ENCODE peak calls at places on chromosomes 3 and 15, in four cellular contexts. One of them, this sample, is unnamed.

GRCh38 chr15:27448234-27448633 is 477.3 kb downstream of the GABRG3 start:
- DNase-seq in fibroblast of pulmonary artery: no peak
- DNase-seq in transverse colon: no peak
- DNase-seq in lower leg skin: no peak
- DNase-seq in this sample: no peak

GRCh38 chr15:27592036-27592725 is 506.9 kb downstream of the OCA2 start:
- DNase-seq in fibroblast of pulmonary artery: peak
- DNase-seq in transverse colon: no peak
- DNase-seq in lower leg skin: no peak
- DNase-seq in this sample: no peak

GRCh38 chr3:121883507-121883906 is 10.7 kb upstream of the SLC15A2 start:
- DNase-seq in fibroblast of pulmonary artery: peak
- DNase-seq in transverse colon: no peak
- DNase-seq in lower leg skin: no peak
- DNase-seq in this sample: peak

GRCh38 chr3:30970183-30970582 is 75.7 kb upstream of the GADL1 start:
- DNase-seq in fibroblast of pulmonary artery: peak
- DNase-seq in transverse colon: no peak
- DNase-seq in lower leg skin: no peak
- DNase-seq in this sample: peak

GRCh38 chr15:100249096-100249815 is 92.5 kb downstream of the ADAMTS17 start:
- DNase-seq in fibroblast of pulmonary artery: no peak
- DNase-seq in transverse colon: no peak
- DNase-seq in lower leg skin: no peak
- DNase-seq in this sample: no peak

GRCh38 chr3:102060814-102061213 is 211.5 kb downstream of the NFKBIZ start:
- DNase-seq in fibroblast of pulmonary artery: no peak
- DNase-seq in transverse colon: no peak
- DNase-seq in lower leg skin: no peak
- DNase-seq in this sample: no peak

GRCh38 chr3:29065211-29065785 is 215.6 kb upstream of the RBMS3 start:
- DNase-seq in fibroblast of pulmonary artery: peak
- DNase-seq in transverse colon: peak
- DNase-seq in lower leg skin: peak
- DNase-seq in this sample: peak

GRCh38 chr3:136752046-136752326 is 192 bp downstream of the STAG1 start:
- DNase-seq in fibroblast of pulmonary artery: no peak
- DNase-seq in transverse colon: no peak
- DNase-seq in lower leg skin: no peak
- DNase-seq in this sample: no peak

GRCh38 chr3:152352559-152352958 is 83.8 kb downstream of the MBNL1 start:
- DNase-seq in fibroblast of pulmonary artery: peak
- DNase-seq in transverse colon: no peak
- DNase-seq in lower leg skin: no peak
- DNase-seq in this sample: peak

GRCh38 chr3:180036678-180037455 is at the start of gene PEX5L:
- DNase-seq in fibroblast of pulmonary artery: peak
- DNase-seq in transverse colon: no peak
- DNase-seq in lower leg skin: no peak
- DNase-seq in this sample: peak
- TF ChIP-seq CTCF in fibroblast of pulmonary artery: no peak
- TF ChIP-seq CTCF in transverse colon: no peak
- TF ChIP-seq CTCF in lower leg skin: no peak
- TF ChIP-seq CTCF in this sample: no peak

DNA sequence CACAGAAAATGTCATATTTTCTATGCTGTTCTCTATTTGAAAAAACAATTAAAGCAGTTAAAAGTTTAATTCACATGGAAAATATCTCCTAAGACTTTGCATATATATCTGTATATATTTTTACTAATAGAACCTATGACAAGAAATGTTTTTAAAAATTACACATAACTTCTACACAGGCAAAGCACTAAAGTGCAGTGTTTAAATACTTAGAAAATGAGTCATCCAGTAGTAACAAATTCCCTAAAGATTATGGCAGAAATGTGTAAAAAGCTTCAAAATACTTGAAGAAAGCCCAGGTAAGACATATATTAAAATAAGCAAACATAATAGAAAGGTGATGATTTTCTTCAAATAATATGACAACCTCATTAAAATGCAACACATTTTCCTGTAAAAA is 236.6 kb downstream of the TBC1D5 start:
- DNase-seq in fibroblast of pulmonary artery: peak
- DNase-seq in transverse colon: no peak
- DNase-seq in lower leg skin: no peak
- DNase-seq in this sample: peak
- TF ChIP-seq CTCF in fibroblast of pulmonary artery: no peak
- TF ChIP-seq CTCF in transverse colon: no peak
- TF ChIP-seq CTCF in lower leg skin: no peak
- TF ChIP-seq CTCF in this sample: no peak

GRCh38 chr3:125916376-125916978 is 52.5 kb upstream of the ROPN1B start:
- DNase-seq in fibroblast of pulmonary artery: peak
- DNase-seq in transverse colon: peak
- DNase-seq in lower leg skin: no peak
- DNase-seq in this sample: peak
- TF ChIP-seq CTCF in fibroblast of pulmonary artery: no peak
- TF ChIP-seq CTCF in transverse colon: peak
- TF ChIP-seq CTCF in lower leg skin: no peak
- TF ChIP-seq CTCF in this sample: peak

DNA sequence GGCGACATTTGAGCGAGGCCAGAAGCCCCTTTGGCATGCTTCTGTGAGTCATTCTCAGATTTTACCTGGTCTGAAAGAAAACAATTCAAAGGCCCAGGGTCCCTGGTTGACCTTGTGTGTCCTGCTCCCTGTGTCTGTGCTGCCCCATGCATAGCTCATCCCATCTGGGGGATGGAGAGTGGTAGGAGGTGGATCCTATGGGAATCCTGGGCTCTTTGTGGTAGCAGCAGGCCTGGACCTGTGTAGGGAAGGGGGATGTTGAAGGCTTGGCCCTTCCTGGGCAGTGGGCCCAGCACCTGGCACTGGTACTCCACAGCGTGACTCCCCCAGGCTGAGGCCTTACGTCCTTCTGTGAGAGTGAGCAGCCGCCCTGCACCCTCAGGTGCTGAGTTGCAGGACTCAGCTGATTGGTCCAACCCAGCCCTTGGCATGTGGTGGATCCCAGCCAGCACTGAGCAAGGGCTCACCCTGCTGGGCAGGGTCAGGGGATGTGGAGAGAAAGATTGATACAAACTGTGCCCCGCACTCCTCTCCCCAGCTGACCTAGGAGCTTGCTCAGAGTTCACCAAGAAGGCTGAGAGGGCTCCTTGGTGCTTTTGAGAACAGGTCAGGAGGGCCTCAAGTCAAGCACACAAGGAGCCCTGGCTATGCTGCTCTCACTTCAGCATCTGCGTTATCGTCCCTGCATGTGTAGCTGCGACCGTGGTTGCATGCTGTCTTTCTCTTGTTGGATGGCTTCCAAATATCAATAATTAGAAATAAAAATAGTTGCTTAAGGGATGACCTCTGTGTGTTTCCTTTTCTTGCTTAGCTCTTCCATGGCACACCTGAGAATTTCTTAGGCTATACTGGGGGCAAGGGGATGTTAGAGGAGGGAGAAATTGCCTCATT is 21.4 kb upstream of the JMJD7 start:
- DNase-seq in fibroblast of pulmonary artery: no peak
- DNase-seq in transverse colon: no peak
- DNase-seq in lower leg skin: no peak
- DNase-seq in this sample: no peak
- TF ChIP-seq CTCF in fibroblast of pulmonary artery: no peak
- TF ChIP-seq CTCF in transverse colon: no peak
- TF ChIP-seq CTCF in lower leg skin: no peak
- TF ChIP-seq CTCF in this sample: peak

GRCh38 chr3:42052132-42052866 is 38.9 kb upstream of the TRAK1 start:
- DNase-seq in fibroblast of pulmonary artery: peak
- DNase-seq in transverse colon: no peak
- DNase-seq in lower leg skin: no peak
- DNase-seq in this sample: peak

GRCh38 chr3:42055291-42055690 is 35.9 kb upstream of the TRAK1 start:
- DNase-seq in fibroblast of pulmonary artery: peak
- DNase-seq in transverse colon: no peak
- DNase-seq in lower leg skin: no peak
- DNase-seq in this sample: peak

GRCh38 chr3:42053476-42053875 is 37.7 kb upstream of the TRAK1 start:
- DNase-seq in fibroblast of pulmonary artery: no peak
- DNase-seq in transverse colon: peak
- DNase-seq in lower leg skin: no peak
- DNase-seq in this sample: no peak

GRCh38 chr3:42051384-42052131 is 39.6 kb upstream of the TRAK1 start:
- DNase-seq in fibroblast of pulmonary artery: peak
- DNase-seq in transverse colon: no peak
- DNase-seq in lower leg skin: no peak
- DNase-seq in this sample: no peak

DNA sequence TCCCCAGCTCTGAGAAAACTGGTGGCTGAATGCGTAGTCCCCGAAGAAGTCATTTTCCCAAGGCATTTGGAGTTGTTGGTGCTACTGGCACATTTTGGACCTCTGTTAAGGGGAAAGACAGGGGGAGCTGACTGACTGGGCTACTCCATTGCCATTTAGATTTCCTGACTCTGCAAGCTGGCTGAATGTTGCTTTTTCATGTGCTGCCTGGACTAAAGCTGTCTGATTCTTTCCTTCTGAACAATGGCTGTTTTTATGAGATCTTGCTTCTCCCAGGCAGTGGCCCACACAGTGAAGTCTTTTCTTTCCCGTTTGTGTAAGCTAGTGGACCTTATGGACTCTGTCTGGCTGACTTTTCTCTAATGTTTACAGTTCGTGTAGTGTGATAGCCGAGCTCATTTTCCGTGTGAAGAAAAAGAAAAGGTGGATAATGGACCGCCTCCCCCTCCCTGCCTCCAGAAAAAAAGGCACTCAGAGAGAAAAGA is 38.2 kb upstream of the TRAK1 start:
- DNase-seq in fibroblast of pulmonary artery: no peak
- DNase-seq in transverse colon: no peak
- DNase-seq in lower leg skin: no peak
- DNase-seq in this sample: peak
- TF ChIP-seq CTCF in fibroblast of pulmonary artery: peak
- TF ChIP-seq CTCF in transverse colon: no peak
- TF ChIP-seq CTCF in lower leg skin: no peak
- TF ChIP-seq CTCF in this sample: no peak

GRCh38 chr3:180693656-180694055 is 14.4 kb upstream of the CCDC39 start:
- DNase-seq in fibroblast of pulmonary artery: no peak
- DNase-seq in transverse colon: no peak
- DNase-seq in lower leg skin: no peak
- DNase-seq in this sample: no peak

GRCh38 chr3:180684807-180685206 is 5.5 kb upstream of the CCDC39 start:
- DNase-seq in fibroblast of pulmonary artery: no peak
- DNase-seq in transverse colon: no peak
- DNase-seq in lower leg skin: no peak
- DNase-seq in this sample: no peak

DNA sequence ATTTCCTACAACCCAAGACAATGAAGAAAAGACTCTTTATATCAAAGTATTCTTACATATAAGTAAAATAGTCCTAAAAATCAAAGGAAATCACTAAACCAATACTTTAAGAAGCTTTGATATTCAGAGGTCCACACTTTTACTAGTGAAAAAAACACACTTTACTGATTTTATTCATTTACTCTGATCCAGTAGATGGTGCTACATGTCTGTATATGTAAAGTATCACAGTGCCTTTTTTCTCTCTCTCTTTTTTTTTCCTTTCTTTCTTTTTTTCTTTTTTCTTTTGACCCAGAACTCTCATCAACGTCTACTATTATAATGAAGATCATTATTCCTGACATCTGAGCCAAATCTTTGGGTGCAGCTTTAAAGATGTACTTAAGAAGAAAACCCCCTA is 10.8 kb upstream of the CCDC39 start:
- DNase-seq in fibroblast of pulmonary artery: no peak
- DNase-seq in transverse colon: no peak
- DNase-seq in lower leg skin: no peak
- DNase-seq in this sample: no peak
- TF ChIP-seq CTCF in fibroblast of pulmonary artery: no peak
- TF ChIP-seq CTCF in transverse colon: no peak
- TF ChIP-seq CTCF in lower leg skin: no peak
- TF ChIP-seq CTCF in this sample: no peak

GRCh38 chr3:126081618-126082333 is 2.1 kb downstream of the SLC41A3 start:
- DNase-seq in fibroblast of pulmonary artery: peak
- DNase-seq in transverse colon: no peak
- DNase-seq in lower leg skin: peak
- DNase-seq in this sample: no peak
- TF ChIP-seq CTCF in fibroblast of pulmonary artery: peak
- TF ChIP-seq CTCF in transverse colon: peak
- TF ChIP-seq CTCF in lower leg skin: no peak
- TF ChIP-seq CTCF in this sample: peak

GRCh38 chr3:178079966-178080365 is 456.3 kb upstream of the KCNMB2 start:
- DNase-seq in fibroblast of pulmonary artery: no peak
- DNase-seq in transverse colon: no peak
- DNase-seq in lower leg skin: no peak
- DNase-seq in this sample: no peak

GRCh38 chr3:178085817-178086123 is 450.5 kb upstream of the KCNMB2 start:
- DNase-seq in fibroblast of pulmonary artery: no peak
- DNase-seq in transverse colon: no peak
- DNase-seq in lower leg skin: no peak
- DNase-seq in this sample: no peak

GRCh38 chr3:178083906-178084823 is 452.1 kb upstream of the KCNMB2 start:
- DNase-seq in fibroblast of pulmonary artery: peak
- DNase-seq in transverse colon: no peak
- DNase-seq in lower leg skin: no peak
- DNase-seq in this sample: peak

GRCh38 chr3:178084938-178085816 is 451.1 kb upstream of the KCNMB2 start:
- DNase-seq in fibroblast of pulmonary artery: peak
- DNase-seq in transverse colon: peak
- DNase-seq in lower leg skin: peak
- DNase-seq in this sample: peak

DNA sequence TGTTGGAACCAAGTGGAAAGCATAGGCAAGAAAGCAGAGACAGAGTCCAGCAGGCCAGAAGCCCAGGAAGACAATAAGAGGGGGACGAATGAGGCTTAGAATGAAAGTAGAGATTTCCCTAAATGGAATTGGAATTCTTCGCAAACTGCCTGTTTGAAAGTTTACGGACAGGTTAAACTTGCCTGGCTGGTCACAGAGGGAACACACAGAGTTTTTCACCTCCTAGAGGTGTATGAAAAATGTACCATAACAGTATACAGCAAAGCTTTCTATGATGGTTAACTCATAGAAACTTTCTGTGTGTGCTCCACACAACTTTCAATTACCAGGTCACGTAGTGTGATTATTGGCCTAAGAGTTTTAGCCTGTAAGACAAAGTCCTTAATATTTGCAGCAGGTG is 453.7 kb upstream of the KCNMB2 start:
- DNase-seq in fibroblast of pulmonary artery: no peak
- DNase-seq in transverse colon: no peak
- DNase-seq in lower leg skin: no peak
- DNase-seq in this sample: no peak
- TF ChIP-seq CTCF in fibroblast of pulmonary artery: no peak
- TF ChIP-seq CTCF in transverse colon: no peak
- TF ChIP-seq CTCF in lower leg skin: no peak
- TF ChIP-seq CTCF in this sample: no peak

This sample was measured in fibroblast of villous mesenchyme.